ENCODE peak calls at places on chromosomes 3 and 15, in seven cellular contexts. Q, F, Y, A, Z, I and K are unnamed samples.

GRCh38 chr15:40958146-40958545 is 4.9 kb downstream of the CHAC1 start:
- DNase-seq in Q (no peak), F (no peak), Y (no peak), A (peak; percentile 35), Z (no peak), I (no peak), K (no peak)

GRCh38 chr3:122530164-122530563 is 15.4 kb upstream of the KPNA1 start:
- DNase-seq in Q (no peak), F (no peak), Y (no peak), A (no peak), Z (no peak), I (no peak), K (no peak)

GRCh38 chr3:186193534-186194450 is 84.9 kb upstream of the ETV5 start:
- DNase-seq in Q (no peak), F (no peak), Y (peak; percentile 88), A (no peak), Z (no peak), I (no peak), K (no peak)

GRCh38 chr3:170751083-170751893 is 118.7 kb downstream of the RPL22L1 start:
- DNase-seq in Q (no peak), F (no peak), Y (no peak), A (no peak), Z (peak; percentile 84), I (no peak), K (no peak)

GRCh38 chr15:65722191-65722590 is 69.9 kb downstream of the DENND4A start:
- DNase-seq in Q (no peak), F (no peak), Y (no peak), A (no peak), Z (no peak), I (no peak), K (no peak)

GRCh38 chr3:174287601-174288180 is 571.4 kb upstream of the NAALADL2 start:
- DNase-seq in Q (no peak), F (no peak), Y (no peak), A (no peak), Z (no peak), I (no peak), K (no peak)

GRCh38 chr3:57840445-57840844 is 84.3 kb downstream of the SLMAP start:
- DNase-seq in Q (no peak), F (no peak), Y (no peak), A (no peak), Z (no peak), I (no peak), K (no peak)

GRCh38 chr3:179895367-179895766 is 141.4 kb downstream of the PEX5L start:
- DNase-seq in Q (no peak), F (no peak), Y (no peak), A (no peak), Z (no peak), I (no peak), K (no peak)

GRCh38 chr3:54822206-54822605 is 105.7 kb downstream of the LRTM1 start:
- DNase-seq in Q (no peak), F (no peak), Y (no peak), A (no peak), Z (peak; percentile 57), I (no peak), K (no peak)

GRCh38 chr15:39874890-39875549 is 45.0 kb downstream of the GPR176 start:
- DNase-seq in Q (no peak), F (no peak), Y (peak; percentile 51), A (peak; percentile 46), Z (peak; percentile 77), I (peak; percentile 45), K (no peak)

GRCh38 chr3:57951106-57951882 is 56.9 kb upstream of the FLNB start:
- DNase-seq in Q (no peak), F (no peak), Y (peak; percentile 39), A (no peak), Z (peak; percentile 78), I (peak; percentile 48), K (peak; percentile 50)

GRCh38 chr15:74543583-74543982 is 2.6 kb downstream of the ARID3B start:
- DNase-seq in Q (peak; percentile 22), F (peak; percentile 11), Y (no peak), A (peak; percentile 42), Z (no peak), I (peak; percentile 57), K (no peak)

GRCh38 chr3:58631742-58632141 is 34.8 kb downstream of the FAM3D start:
- DNase-seq in Q (no peak), F (no peak), Y (no peak), A (no peak), Z (no peak), I (no peak), K (no peak)

GRCh38 chr3:147361671-147362420 is 44.5 kb downstream of the ZIC4 start:
- DNase-seq in Q (no peak), F (no peak), Y (peak; percentile 52), A (peak; percentile 56), Z (peak; percentile 49), I (peak; percentile 65), K (no peak)

GRCh38 chr15:38050529-38050928 is 116.1 kb downstream of the TMCO5A start:
- DNase-seq in Q (no peak), F (no peak), Y (peak; percentile 28), A (no peak), Z (peak; percentile 83), I (no peak), K (no peak)

GRCh38 chr3:134867277-134867676 is 72.2 kb downstream of the EPHB1 start:
- DNase-seq in Q (no peak), F (no peak), Y (no peak), A (no peak), Z (no peak), I (no peak), K (no peak)

GRCh38 chr15:32646304-32646703 is 4.8 kb downstream of the SCG5 start:
- DNase-seq in Q (no peak), F (no peak), Y (peak; percentile 56), A (no peak), Z (no peak), I (no peak), K (no peak)

GRCh38 chr3:142863965-142864924 is 24.6 kb downstream of the PCOLCE2 start:
- DNase-seq in Q (no peak), F (no peak), Y (no peak), A (peak; percentile 69), Z (no peak), I (no peak), K (no peak)

GRCh38 chr3:58713715-58714401 is 47.3 kb upstream of the FAM3D start:
- DNase-seq in Q (no peak), F (no peak), Y (no peak), A (no peak), Z (no peak), I (no peak), K (peak; percentile 29)

GRCh38 chr15:56557415-56557814 is 92.5 kb upstream of the MNS1 start:
- DNase-seq in Q (no peak), F (no peak), Y (no peak), A (no peak), Z (no peak), I (no peak), K (no peak)

GRCh38 chr3:187951452-187952190 is 202.3 kb upstream of the LPP start:
- DNase-seq in Q (no peak), F (no peak), Y (no peak), A (no peak), Z (no peak), I (peak; percentile 25), K (no peak)

GRCh38 chr3:69012111-69012835 is 1.2 kb downstream of the EOGT start:
- DNase-seq in Q (no peak), F (no peak), Y (no peak), A (no peak), Z (peak; percentile 49), I (no peak), K (peak; percentile 13)

GRCh38 chr15:31177936-31178335 is 76.4 kb upstream of the TRPM1 start:
- DNase-seq in Q (no peak), F (no peak), Y (no peak), A (no peak), Z (no peak), I (no peak), K (no peak)

GRCh38 chr15:64681424-64682024 is 93.9 kb downstream of the RBPMS2 start:
- DNase-seq in Q (no peak), F (no peak), Y (peak; percentile 70), A (peak; percentile 63), Z (peak; percentile 75), I (peak; percentile 24), K (peak; percentile 58)

GRCh38 chr3:116018651-116019050 is 395.3 kb downstream of the GAP43 start:
- DNase-seq in Q (no peak), F (no peak), Y (no peak), A (no peak), Z (no peak), I (no peak), K (no peak)